ENCODE peak calls at places on chromosomes 1 and 21, in seven cellular contexts. One of them, this sample, is unnamed. For H3K4me1, the result is how much of the 10 kb centered on the place peaks cover.

GRCh38 chr1:84724128-84724860 is 34.0 kb upstream of the SSX2IP start:
- DNase-seq in K562: peak
- DNase-seq in HCT116: peak
- DNase-seq in GM12878: no peak
- DNase-seq in HepG2: peak
- DNase-seq in NT2/D1: no peak
- DNase-seq in SK-N-SH: no peak
- DNase-seq in this sample: peak

GRCh38 chr21:17476006-17476405 is 36.8 kb upstream of the CXADR start:
- DNase-seq in K562: no peak
- DNase-seq in HCT116: no peak
- DNase-seq in GM12878: no peak
- DNase-seq in HepG2: peak
- DNase-seq in NT2/D1: no peak
- DNase-seq in SK-N-SH: no peak
- DNase-seq in this sample: no peak

GRCh38 chr1:158781104-158781503 is at the start of gene OR6N2:
- DNase-seq in K562: no peak
- DNase-seq in HCT116: no peak
- DNase-seq in GM12878: no peak
- DNase-seq in HepG2: no peak
- DNase-seq in NT2/D1: no peak
- DNase-seq in SK-N-SH: no peak
- DNase-seq in this sample: no peak

GRCh38 chr21:14712121-14712520 is 166.0 kb upstream of the SAMSN1 start:
- DNase-seq in K562: no peak
- DNase-seq in HCT116: no peak
- DNase-seq in GM12878: no peak
- DNase-seq in HepG2: no peak
- DNase-seq in NT2/D1: no peak
- DNase-seq in SK-N-SH: no peak
- DNase-seq in this sample: no peak

GRCh38 chr21:45865106-45865835 is 116.3 kb upstream of the COL6A1 start:
- DNase-seq in K562: no peak
- DNase-seq in HCT116: no peak
- DNase-seq in GM12878: no peak
- DNase-seq in HepG2: no peak
- DNase-seq in NT2/D1: no peak
- DNase-seq in SK-N-SH: no peak
- DNase-seq in this sample: no peak

GRCh38 chr1:169866577-169866976 is 27.1 kb downstream of the SCYL3 start:
- DNase-seq in K562: no peak
- DNase-seq in HCT116: no peak
- DNase-seq in GM12878: no peak
- DNase-seq in HepG2: no peak
- DNase-seq in NT2/D1: no peak
- DNase-seq in SK-N-SH: no peak
- DNase-seq in this sample: no peak

GRCh38 chr21:44848821-44849521 is 24.5 kb downstream of the PTTG1IP start:
- DNase-seq in K562: no peak
- DNase-seq in HCT116: no peak
- DNase-seq in GM12878: no peak
- DNase-seq in HepG2: no peak
- DNase-seq in NT2/D1: no peak
- DNase-seq in SK-N-SH: no peak
- DNase-seq in this sample: no peak

GRCh38 chr1:150537732-150538684 is 11.2 kb upstream of the ADAMTSL4 start:
- DNase-seq in K562: no peak
- DNase-seq in HCT116: no peak
- DNase-seq in GM12878: no peak
- DNase-seq in HepG2: no peak
- DNase-seq in NT2/D1: peak
- DNase-seq in SK-N-SH: no peak
- DNase-seq in this sample: no peak

GRCh38 chr1:50929376-50929958 is 30.6 kb downstream of the FAF1 start:
- DNase-seq in K562: no peak
- DNase-seq in HCT116: peak
- DNase-seq in GM12878: no peak
- DNase-seq in HepG2: peak
- DNase-seq in NT2/D1: peak
- DNase-seq in SK-N-SH: peak
- DNase-seq in this sample: no peak

GRCh38 chr21:38440746-38441145 is 57.5 kb downstream of the ERG start:
- DNase-seq in K562: no peak
- DNase-seq in HCT116: no peak
- DNase-seq in GM12878: no peak
- DNase-seq in HepG2: peak
- DNase-seq in NT2/D1: peak
- DNase-seq in SK-N-SH: no peak
- DNase-seq in this sample: no peak

GRCh38 chr1:150970818-150971582 is 3.6 kb downstream of the CERS2 start:
- DNase-seq in K562: no peak
- DNase-seq in HCT116: no peak
- DNase-seq in GM12878: no peak
- DNase-seq in HepG2: peak
- DNase-seq in NT2/D1: no peak
- DNase-seq in SK-N-SH: no peak
- DNase-seq in this sample: no peak

GRCh38 chr1:75616436-75617433 is 5.8 kb upstream of the SLC44A5 start:
- DNase-seq in K562: no peak
- DNase-seq in HCT116: no peak
- DNase-seq in GM12878: no peak
- DNase-seq in HepG2: no peak
- DNase-seq in NT2/D1: peak
- DNase-seq in SK-N-SH: no peak
- DNase-seq in this sample: no peak

GRCh38 chr1:193322218-193322617 is 135.8 kb upstream of the B3GALT2 start:
- DNase-seq in K562: no peak
- DNase-seq in HCT116: peak
- DNase-seq in GM12878: no peak
- DNase-seq in HepG2: no peak
- DNase-seq in NT2/D1: no peak
- DNase-seq in SK-N-SH: no peak
- DNase-seq in this sample: no peak

GRCh38 chr1:178541829-178542553 is 29.1 kb downstream of the TEX35 start:
- DNase-seq in K562: peak
- DNase-seq in HCT116: no peak
- DNase-seq in GM12878: no peak
- DNase-seq in HepG2: peak
- DNase-seq in NT2/D1: peak
- DNase-seq in SK-N-SH: peak
- DNase-seq in this sample: peak

GRCh38 chr1:78673120-78673519 is 23.5 kb downstream of the IFI44 start:
- DNase-seq in K562: no peak
- DNase-seq in HCT116: no peak
- DNase-seq in GM12878: no peak
- DNase-seq in HepG2: peak
- DNase-seq in NT2/D1: peak
- DNase-seq in SK-N-SH: no peak
- DNase-seq in this sample: peak

DNA sequence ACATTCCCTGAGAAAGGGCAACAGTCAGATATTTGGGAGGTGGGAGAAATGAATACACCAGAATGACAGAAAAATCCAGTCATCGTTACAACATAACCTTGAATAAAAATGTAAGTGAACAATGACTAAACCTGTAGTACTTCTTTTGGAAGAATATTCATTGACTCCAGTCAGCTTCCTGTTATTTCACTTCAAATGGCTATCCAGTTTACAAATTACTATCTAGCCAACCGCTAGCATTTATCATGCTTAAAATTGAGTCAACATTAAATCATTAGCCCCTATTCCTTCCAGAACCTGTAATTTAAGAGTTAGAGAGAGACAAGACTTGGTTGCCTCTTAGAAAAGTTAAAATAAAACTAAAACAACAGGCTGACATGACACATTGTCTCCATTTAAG is 33.6 kb downstream of the WLS start:
- DNase-seq in K562: no peak
- DNase-seq in HCT116: no peak
- DNase-seq in GM12878: no peak
- DNase-seq in HepG2: no peak
- DNase-seq in NT2/D1: no peak
- DNase-seq in SK-N-SH: no peak
- DNase-seq in this sample: no peak
- H3K4me1 ChIP-seq in K562: under half
- H3K4me1 ChIP-seq in HCT116: under half
- H3K4me1 ChIP-seq in GM12878: under half
- H3K4me1 ChIP-seq in HepG2: under half
- H3K4me1 ChIP-seq in NT2/D1: under half
- H3K4me1 ChIP-seq in SK-N-SH: under half
- H3K4me1 ChIP-seq in this sample: under half

DNA sequence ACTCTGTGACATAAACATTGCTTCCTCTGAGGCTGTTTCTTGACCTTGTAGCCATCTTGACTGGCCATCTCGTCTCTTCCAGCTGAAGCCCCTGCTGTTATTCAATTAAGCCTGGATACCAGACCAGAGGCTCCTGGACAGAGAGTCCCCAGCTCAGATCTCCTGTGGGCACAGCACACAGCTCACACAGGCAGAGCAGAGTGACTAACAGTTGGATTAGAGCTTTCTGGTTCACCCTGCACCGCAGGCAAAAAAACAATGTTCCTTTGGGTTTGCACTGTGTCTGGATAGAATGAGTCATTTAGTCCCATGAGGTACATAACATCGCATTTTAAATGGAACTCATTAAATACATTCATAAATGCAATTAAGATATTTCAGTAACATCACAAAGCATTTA is 33.4 kb upstream of the USH2A start:
- DNase-seq in K562: no peak
- DNase-seq in HCT116: no peak
- DNase-seq in GM12878: no peak
- DNase-seq in HepG2: no peak
- DNase-seq in NT2/D1: no peak
- DNase-seq in SK-N-SH: peak
- DNase-seq in this sample: no peak
- TF ChIP-seq YY1 in K562: no peak
- TF ChIP-seq YY1 in HCT116: no peak
- TF ChIP-seq YY1 in GM12878: no peak
- TF ChIP-seq YY1 in HepG2: no peak
- TF ChIP-seq YY1 in NT2/D1: no peak
- TF ChIP-seq YY1 in SK-N-SH: no peak
- TF ChIP-seq YY1 in this sample: peak

GRCh38 chr1:90716243-90716551 is 905 bp downstream of the BARHL2 start:
- DNase-seq in K562: no peak
- DNase-seq in HCT116: no peak
- DNase-seq in GM12878: no peak
- DNase-seq in HepG2: no peak
- DNase-seq in NT2/D1: no peak
- DNase-seq in SK-N-SH: no peak
- DNase-seq in this sample: no peak

GRCh38 chr1:90717356-90717664 is 208 bp upstream of the BARHL2 start:
- DNase-seq in K562: no peak
- DNase-seq in HCT116: no peak
- DNase-seq in GM12878: no peak
- DNase-seq in HepG2: no peak
- DNase-seq in NT2/D1: no peak
- DNase-seq in SK-N-SH: no peak
- DNase-seq in this sample: no peak

GRCh38 chr1:90715334-90715733 is 1.8 kb downstream of the BARHL2 start:
- DNase-seq in K562: no peak
- DNase-seq in HCT116: no peak
- DNase-seq in GM12878: no peak
- DNase-seq in HepG2: no peak
- DNase-seq in NT2/D1: no peak
- DNase-seq in SK-N-SH: no peak
- DNase-seq in this sample: no peak

GRCh38 chr1:90717665-90718410 is 736 bp upstream of the BARHL2 start:
- DNase-seq in K562: peak
- DNase-seq in HCT116: no peak
- DNase-seq in GM12878: no peak
- DNase-seq in HepG2: no peak
- DNase-seq in NT2/D1: no peak
- DNase-seq in SK-N-SH: peak
- DNase-seq in this sample: peak

DNA sequence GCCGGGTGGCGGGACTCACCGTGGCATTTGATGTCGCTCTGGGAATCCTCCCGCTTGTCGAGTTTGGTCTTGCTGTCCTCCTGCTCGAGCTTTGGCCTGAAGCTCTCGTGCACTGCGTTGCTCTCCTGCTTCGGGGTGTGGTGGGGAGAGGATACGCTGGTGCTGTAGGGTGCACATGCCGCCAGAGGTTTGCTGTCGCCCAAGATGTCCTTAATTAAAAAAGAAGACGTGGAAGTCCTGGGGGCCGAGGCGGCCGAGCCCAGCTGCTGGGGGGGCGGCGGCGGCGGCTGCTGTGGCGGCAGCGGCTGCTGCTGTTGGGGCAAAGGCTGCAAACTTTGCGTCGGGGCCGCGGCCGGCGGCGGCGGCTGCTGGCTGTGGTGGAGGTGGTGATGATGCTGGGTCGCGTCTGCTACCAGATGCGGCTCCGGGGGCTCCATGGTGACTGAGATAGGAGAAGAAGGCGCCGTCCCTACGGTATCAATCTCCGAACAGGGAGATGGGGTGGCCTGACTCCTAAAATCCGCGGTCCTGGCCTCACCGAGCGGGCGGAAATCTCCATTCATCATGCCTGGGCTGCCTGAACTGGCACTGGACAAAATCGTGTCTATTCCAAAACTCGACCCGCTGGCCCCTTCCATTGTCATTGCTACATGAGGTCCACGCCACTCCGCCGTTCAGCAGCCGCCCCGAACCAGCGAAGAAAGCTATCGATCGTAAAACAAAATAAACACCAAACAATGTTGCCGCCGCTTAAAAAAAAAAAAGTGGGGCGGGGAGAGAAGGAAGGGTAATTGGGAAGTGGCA is at the start of gene BARHL2:
- DNase-seq in K562: no peak
- DNase-seq in HCT116: no peak
- DNase-seq in GM12878: no peak
- DNase-seq in HepG2: no peak
- DNase-seq in NT2/D1: no peak
- DNase-seq in SK-N-SH: no peak
- DNase-seq in this sample: peak
- H3K4me1 ChIP-seq in K562: under half
- H3K4me1 ChIP-seq in HCT116: under half
- H3K4me1 ChIP-seq in GM12878: under half
- H3K4me1 ChIP-seq in HepG2: under half
- H3K4me1 ChIP-seq in NT2/D1: under half
- H3K4me1 ChIP-seq in SK-N-SH: under half
- H3K4me1 ChIP-seq in this sample: under half

GRCh38 chr1:32915766-32916455 is 14.7 kb upstream of the TMEM54 start:
- DNase-seq in K562: no peak
- DNase-seq in HCT116: no peak
- DNase-seq in GM12878: no peak
- DNase-seq in HepG2: no peak
- DNase-seq in NT2/D1: no peak
- DNase-seq in SK-N-SH: no peak
- DNase-seq in this sample: no peak

GRCh38 chr1:32907435-32907834 is 6.2 kb upstream of the TMEM54 start:
- DNase-seq in K562: no peak
- DNase-seq in HCT116: no peak
- DNase-seq in GM12878: no peak
- DNase-seq in HepG2: no peak
- DNase-seq in NT2/D1: no peak
- DNase-seq in SK-N-SH: peak
- DNase-seq in this sample: no peak

GRCh38 chr1:32906652-32907051 is 5.5 kb upstream of the TMEM54 start:
- DNase-seq in K562: no peak
- DNase-seq in HCT116: no peak
- DNase-seq in GM12878: no peak
- DNase-seq in HepG2: no peak
- DNase-seq in NT2/D1: no peak
- DNase-seq in SK-N-SH: no peak
- DNase-seq in this sample: no peak

GRCh38 chr1:32904797-32905196 is 3.6 kb upstream of the TMEM54 start:
- DNase-seq in K562: no peak
- DNase-seq in HCT116: no peak
- DNase-seq in GM12878: no peak
- DNase-seq in HepG2: no peak
- DNase-seq in NT2/D1: no peak
- DNase-seq in SK-N-SH: peak
- DNase-seq in this sample: no peak

GRCh38 chr1:32910319-32910718 is 9.1 kb upstream of the TMEM54 start:
- DNase-seq in K562: no peak
- DNase-seq in HCT116: no peak
- DNase-seq in GM12878: no peak
- DNase-seq in HepG2: no peak
- DNase-seq in NT2/D1: no peak
- DNase-seq in SK-N-SH: no peak
- DNase-seq in this sample: no peak
- TF ChIP-seq YY1 in K562: no peak
- TF ChIP-seq YY1 in HCT116: no peak
- TF ChIP-seq YY1 in GM12878: no peak
- TF ChIP-seq YY1 in HepG2: no peak
- TF ChIP-seq YY1 in NT2/D1: no peak
- TF ChIP-seq YY1 in SK-N-SH: no peak
- TF ChIP-seq YY1 in this sample: no peak